ENCODE peak calls at places on chromosomes 16 and 17, in eight cellular contexts. Q is hepatocyte, K is MM.1S, B is HCT116, U is OCI-LY7, T is PC-3, O is SK-N-SH, D is GM23338. M is an unnamed sample. For H3K4me1, the result is how much of the 10 kb centered on the place peaks cover.

GRCh38 chr17:40069751-40070643 is 7.2 kb downstream of the THRA start:
- DNase-seq in D (peak), O (peak), Q (peak), U (peak), T (peak), B (no peak), K (no peak), M (no peak)

GRCh38 chr17:7886227-7887037 is 2.2 kb upstream of the CHD3 start:
- DNase-seq in K (no peak), D (peak), U (peak), T (peak), O (peak), B (no peak), Q (peak), M (peak)

GRCh38 chr16:87329436-87330256 is 12.5 kb upstream of the C16orf95 start:
- DNase-seq in B (no peak), U (no peak), O (no peak), T (no peak), D (no peak), K (no peak), Q (no peak), M (no peak)

GRCh38 chr17:57447357-57448019 is 191.2 kb downstream of the MSI2 start:
- DNase-seq in K (no peak), Q (no peak), D (no peak), T (no peak), O (no peak), U (no peak), B (no peak), M (no peak)

GRCh38 chr17:74739227-74739831 is 2.3 kb downstream of the RAB37 start:
- DNase-seq in U (no peak), B (no peak), D (no peak), Q (no peak), K (no peak), O (no peak), T (no peak), M (no peak)

GRCh38 chr17:60354223-60354622 is 37.7 kb downstream of the USP32 start:
- DNase-seq in K (no peak), T (peak), D (no peak), Q (peak), U (no peak), B (no peak), O (no peak), M (no peak)

GRCh38 chr17:63405741-63406261 is 40.3 kb downstream of the CYB561 start:
- DNase-seq in O (peak), U (peak), K (peak), B (peak), Q (peak), T (peak), D (peak), M (peak)

GRCh38 chr17:46266656-46267544 is 28.0 kb upstream of the LRRC37A start:
- DNase-seq in D (peak), U (peak), K (peak), B (peak), Q (peak), O (peak), T (peak), M (peak)

GRCh38 chr17:7982666-7983065 is 19.7 kb upstream of the GUCY2D start:
- DNase-seq in Q (no peak), K (no peak), U (no peak), B (no peak), T (peak), O (no peak), D (peak), M (peak)

GRCh38 chr16:81444448-81445121 is at the start of gene CMIP:
- DNase-seq in O (peak), T (peak), D (peak), B (peak), Q (peak), K (peak), U (peak), M (peak)

GRCh38 chr16:979859-980594 is 1.5 kb upstream of the SOX8 start:
- DNase-seq in K (no peak), B (no peak), T (no peak), O (peak), Q (no peak), D (peak), U (peak), M (peak)

GRCh38 chr17:73591278-73592078 is 52.8 kb downstream of the SDK2 start:
- DNase-seq in K (peak), T (no peak), D (no peak), U (peak), B (no peak), Q (no peak), O (no peak), M (no peak)

GRCh38 chr16:47956881-47957280 is 198.9 kb downstream of the ABCC12 start:
- DNase-seq in Q (no peak), U (no peak), D (no peak), B (no peak), K (no peak), T (no peak), O (no peak), M (no peak)

GRCh38 chr16:78563905-78564304 is 464.5 kb downstream of the WWOX start:
- DNase-seq in Q (no peak), T (no peak), O (no peak), B (no peak), D (no peak), U (no peak), K (peak), M (no peak)

GRCh38 chr16:21614896-21615295 is 15.5 kb downstream of the METTL9 start:
- DNase-seq in T (no peak), Q (no peak), U (no peak), D (peak), K (no peak), B (no peak), O (no peak), M (no peak)

GRCh38 chr17:28379814-28380571 is 8.5 kb downstream of the SARM1 start:
- DNase-seq in O (peak), Q (peak), D (no peak), T (peak), K (no peak), U (no peak), B (no peak), M (no peak)

GRCh38 chr17:69972251-69972650 is 102.8 kb upstream of the KCNJ16 start:
- DNase-seq in O (no peak), U (no peak), K (no peak), Q (no peak), T (no peak), B (no peak), D (no peak), M (no peak)

GRCh38 chr16:31177136-31177535 is 2.8 kb upstream of the FUS start:
- DNase-seq in U (peak), B (no peak), O (no peak), D (no peak), T (peak), Q (no peak), K (no peak), M (no peak)

GRCh38 chr17:82449136-82449882 is 1.2 kb downstream of the CYBC1 start:
- DNase-seq in U (peak), B (no peak), Q (no peak), T (no peak), K (peak), D (peak), O (peak), M (peak)

GRCh38 chr16:31409433-31409832 is 16.3 kb downstream of the ITGAD start:
- DNase-seq in D (no peak), Q (no peak), O (no peak), B (peak), K (no peak), U (no peak), T (peak), M (no peak)

GRCh38 chr16:2237552-2238395 is 1.5 kb downstream of the DNASE1L2 start:
- DNase-seq in Q (no peak), K (no peak), T (no peak), O (peak), D (peak), U (no peak), B (no peak), M (peak)

GRCh38 chr16:2752850-2753522 is 548 bp downstream of the SRRM2 start:
- DNase-seq in U (peak), D (peak), Q (peak), K (peak), T (peak), O (peak), B (peak), M (peak)

GRCh38 chr17:33302394-33302793 is 9.3 kb upstream of the ASIC2 start:
- DNase-seq in Q (no peak), K (no peak), D (no peak), B (no peak), T (peak), U (no peak), O (no peak), M (no peak)

GRCh38 chr17:33370384-33370783 is 77.3 kb upstream of the ASIC2 start:
- DNase-seq in O (no peak), Q (no peak), B (no peak), U (no peak), T (no peak), D (peak), K (no peak), M (no peak)

GRCh38 chr17:5422505-5422904 is 2.5 kb downstream of the RPAIN start:
- DNase-seq in D (no peak), B (peak), O (no peak), T (peak), K (no peak), Q (no peak), U (no peak), M (no peak)
- TF ChIP-seq CTCF in D (no peak), B (no peak), O (peak), T (no peak), K (no peak), Q (no peak), U (no peak), M (no peak)

GRCh38 chr17:5055543-5055942 is 20.3 kb upstream of the SLC52A1 start:
- DNase-seq in T (no peak), B (no peak), O (peak), D (peak), K (no peak), U (peak), Q (no peak), M (no peak)
- H3K4me1 ChIP-seq in T (under half), B (under half), O (under half), D (under half), K (under half), U (under half), Q (under half), M (under half)

DNA sequence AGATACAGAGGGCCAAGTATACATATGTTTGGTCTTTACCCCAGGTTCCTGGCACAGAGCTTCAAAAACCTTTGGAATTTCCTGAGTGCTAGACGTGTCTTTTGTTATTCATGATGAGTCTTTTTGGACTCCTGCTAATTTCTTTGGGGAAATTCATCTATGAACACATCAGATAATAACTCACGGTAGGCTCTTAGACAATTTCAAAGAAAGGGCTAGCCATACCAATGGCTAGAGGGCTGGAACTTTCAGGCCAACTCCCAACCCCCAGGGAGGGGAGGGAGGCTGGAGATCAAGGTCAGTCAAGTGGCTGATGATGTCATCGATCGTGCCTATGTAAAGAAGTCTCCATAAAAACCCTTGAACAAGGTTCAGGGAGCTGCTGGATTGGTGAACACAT is 101.9 kb downstream of the STX8 start:
- DNase-seq in Q (no peak), O (no peak), U (no peak), K (no peak), D (no peak), B (no peak), T (no peak), M (no peak)
- TF ChIP-seq EZH2phosphoT487 in Q (no peak), O (no peak), U (no peak), K (no peak), D (no peak), B (no peak), T (no peak), M (no peak)

GRCh38 chr16:54632322-54632721 is 298.3 kb upstream of the IRX5 start:
- DNase-seq in D (no peak), O (no peak), K (no peak), Q (no peak), B (no peak), T (no peak), U (no peak), M (peak)

GRCh38 chr16:54630284-54630967 is 300.2 kb upstream of the IRX5 start:
- DNase-seq in U (no peak), Q (no peak), O (no peak), T (no peak), B (no peak), D (no peak), K (no peak), M (no peak)

GRCh38 chr16:54627616-54628015 is 303.0 kb upstream of the IRX5 start:
- DNase-seq in U (no peak), D (no peak), T (no peak), K (no peak), O (no peak), Q (no peak), B (no peak), M (no peak)

GRCh38 chr16:54632821-54633220 is 297.8 kb upstream of the IRX5 start:
- DNase-seq in Q (no peak), D (no peak), T (no peak), O (peak), U (no peak), K (no peak), B (no peak), M (no peak)

GRCh38 chr16:54628796-54629625 is 301.7 kb upstream of the IRX5 start:
- DNase-seq in O (no peak), T (no peak), U (no peak), K (no peak), D (no peak), B (no peak), Q (peak), M (no peak)
- TF ChIP-seq CTCF in O (no peak), T (no peak), U (no peak), K (no peak), D (no peak), B (no peak), Q (no peak), M (no peak)

GRCh38 chr17:72519598-72519936 is 398.7 kb downstream of the SOX9 start:
- DNase-seq in D (no peak), U (no peak), Q (no peak), B (no peak), O (no peak), K (no peak), T (no peak), M (no peak)

GRCh38 chr17:72518810-72519597 is 398.2 kb downstream of the SOX9 start:
- DNase-seq in K (no peak), D (no peak), U (no peak), Q (peak), T (peak), O (no peak), B (no peak), M (no peak)

GRCh38 chr17:72517413-72518237 is 396.8 kb downstream of the SOX9 start:
- DNase-seq in O (no peak), Q (no peak), B (no peak), D (no peak), K (no peak), U (no peak), T (no peak), M (no peak)

GRCh38 chr17:72516772-72517399 is 396.1 kb downstream of the SOX9 start:
- DNase-seq in T (no peak), K (no peak), Q (peak), O (no peak), D (no peak), B (no peak), U (no peak), M (peak)

DNA sequence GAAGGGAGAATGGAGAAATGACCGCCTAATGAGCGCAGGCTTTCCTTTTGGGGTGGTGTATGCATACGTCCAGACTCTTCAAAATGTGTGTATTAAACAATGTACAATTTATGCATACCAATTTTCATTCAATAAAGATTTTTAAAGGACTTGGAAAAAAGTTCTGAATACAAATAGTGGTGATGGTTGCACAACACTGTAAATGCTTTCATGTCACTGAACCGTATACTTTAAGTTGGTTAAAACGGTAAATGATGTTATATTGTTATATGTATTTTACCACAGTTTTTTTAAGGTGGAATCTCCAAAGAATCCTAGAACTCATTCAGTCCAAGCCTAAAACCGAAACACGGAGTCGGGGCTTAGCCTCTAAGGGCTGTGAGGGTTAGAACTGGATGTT is 397.5 kb downstream of the SOX9 start:
- DNase-seq in U (no peak), B (no peak), O (no peak), D (no peak), K (no peak), T (no peak), Q (no peak), M (no peak)
- H3K4me1 ChIP-seq in U (under half), B (under half), O (under half), D (under half), K (under half), T (under half), Q (under half), M (half or more)

M was measured in neural progenitor cell.